ENCODE peak calls at places on chromosomes 6 and 20, in six cellular contexts. Y is stromal cell of bone marrow, B is ureter, E is fibroblast of pulmonary artery, N is nucleus accumbens, X is T-helper 1 cell. I is an unnamed sample.

GRCh38 chr20:44582321-44583025 is at the start of gene PKIG:
- DNase-seq in Y (peak), B (peak), E (peak), N (no peak), X (no peak), I (no peak)

GRCh38 chr6:130362128-130362527 is 3.7 kb upstream of the TMEM200A start:
- DNase-seq in Y (no peak), B (no peak), E (peak), N (no peak), X (no peak), I (peak)

GRCh38 chr20:1567392-1568165 is 10.1 kb upstream of the SIRPD start:
- DNase-seq in Y (peak), B (no peak), E (peak), N (no peak), X (no peak), I (no peak)

GRCh38 chr6:57267586-57268293 is 45.6 kb upstream of the RAB23 start:
- DNase-seq in Y (peak), B (no peak), E (peak), N (no peak), X (no peak), I (peak)

GRCh38 chr6:3453410-3453809 is 3.4 kb downstream of the SLC22A23 start:
- DNase-seq in Y (no peak), B (no peak), E (no peak), N (no peak), X (no peak), I (no peak)

GRCh38 chr6:148749678-148750077 is 2.8 kb downstream of the UST start:
- DNase-seq in Y (no peak), B (no peak), E (no peak), N (no peak), X (no peak), I (no peak)

GRCh38 chr6:2579789-2580570 is 170.7 kb downstream of the MYLK4 start:
- DNase-seq in Y (no peak), B (no peak), E (no peak), N (no peak), X (no peak), I (no peak)

GRCh38 chr6:13412639-13413465 is 74.5 kb downstream of the GFOD1 start:
- DNase-seq in Y (no peak), B (no peak), E (no peak), N (no peak), X (no peak), I (peak)

GRCh38 chr6:159693894-159694545 is 979 bp upstream of the SOD2 start:
- DNase-seq in Y (no peak), B (peak), E (peak), N (no peak), X (no peak), I (peak)

GRCh38 chr6:43263314-43264178 is 20.3 kb downstream of the TTBK1 start:
- DNase-seq in Y (peak), B (peak), E (peak), N (peak), X (peak), I (peak)

GRCh38 chr6:113558966-113559365 is 298.2 kb upstream of the MARCKS start:
- DNase-seq in Y (peak), B (no peak), E (peak), N (no peak), X (no peak), I (no peak)

GRCh38 chr6:46652232-46652602 is 401 bp downstream of the CYP39A1 start:
- DNase-seq in Y (no peak), B (no peak), E (no peak), N (no peak), X (no peak), I (peak)

GRCh38 chr6:3318226-3318625 is 59.5 kb downstream of the PSMG4 start:
- DNase-seq in Y (no peak), B (no peak), E (no peak), N (no peak), X (no peak), I (no peak)

GRCh38 chr6:160965893-160966292 is 25.7 kb upstream of the MAP3K4 start:
- DNase-seq in Y (no peak), B (no peak), E (no peak), N (no peak), X (no peak), I (no peak)

GRCh38 chr6:26250806-26251075 is 114.3 kb upstream of the BTN3A2 start:
- DNase-seq in Y (no peak), B (no peak), E (peak), N (no peak), X (no peak), I (no peak)

I was measured in DMS53.